ENCODE peak calls at places on chromosomes 16 and 17, in six cellular contexts. K, P, H, T, Y and G are unnamed samples.

GRCh38 chr16:65532218-65532617 is 410.4 kb upstream of the CDH11 start:
- DNase-seq in Y (no peak), T (no peak), K (no peak), H (peak), P (no peak), G (no peak)

GRCh38 chr16:70738083-70738977 is 52.5 kb upstream of the MTSS2 start:
- DNase-seq in Y (no peak), H (no peak), K (peak), T (no peak), P (peak), G (no peak)

GRCh38 chr17:19645608-19646250 is 2.8 kb upstream of the ALDH3A2 start:
- DNase-seq in P (peak), T (no peak), Y (no peak), K (no peak), H (peak), G (peak)

GRCh38 chr17:35166526-35166925 is 18.9 kb downstream of the UNC45B start:
- DNase-seq in Y (no peak), T (no peak), K (no peak), H (no peak), P (no peak), G (no peak)

GRCh38 chr17:1050996-1051925 is 54.3 kb downstream of the TIMM22 start:
- DNase-seq in P (no peak), Y (no peak), K (no peak), H (no peak), T (no peak), G (no peak)

GRCh38 chr17:6843241-6843890 is 11.8 kb upstream of the TEKT1 start:
- DNase-seq in Y (no peak), P (no peak), T (peak), K (no peak), H (peak), G (no peak)

GRCh38 chr17:50206604-50207293 is 5.3 kb upstream of the COL1A1 start:
- DNase-seq in P (no peak), K (no peak), Y (no peak), H (peak), T (no peak), G (no peak)

GRCh38 chr16:84486551-84487235 is 17.8 kb downstream of the MEAK7 start:
- DNase-seq in H (no peak), K (no peak), P (no peak), T (no peak), Y (no peak), G (no peak)

GRCh38 chr17:70355185-70355584 is 185.9 kb downstream of the KCNJ2 start:
- DNase-seq in K (no peak), P (no peak), Y (no peak), T (no peak), H (no peak), G (no peak)

GRCh38 chr16:51159864-51160263 is 8.8 kb upstream of the SALL1 start:
- DNase-seq in P (no peak), T (no peak), Y (no peak), H (no peak), K (no peak), G (no peak)

GRCh38 chr16:82011199-82011641 is at the start of gene SDR42E1:
- DNase-seq in T (no peak), H (peak), P (no peak), Y (no peak), K (no peak), G (peak)

GRCh38 chr16:89491974-89492687 is 1.8 kb upstream of the ANKRD11 start:
- DNase-seq in H (no peak), P (no peak), Y (no peak), T (no peak), K (no peak), G (no peak)

GRCh38 chr16:85062303-85062702 is 34.7 kb downstream of the KIAA0513 start:
- DNase-seq in H (no peak), K (no peak), T (no peak), Y (no peak), P (no peak), G (no peak)